ENCODE peak calls at places on chromosomes 7 and 10, in four cellular contexts. H, K, J and Y are unnamed samples. For H3K27me3, the result is how much of the 10 kb centered on the place peaks cover.

GRCh38 chr7:13107291-13107690 is 419.9 kb downstream of the ARL4A start:
- DNase-seq in H (no peak), K (no peak), J (no peak), Y (no peak)

GRCh38 chr7:86999737-87000136 is 59.7 kb downstream of the ELAPOR2 start:
- DNase-seq in H (no peak), K (no peak), J (no peak), Y (no peak)

GRCh38 chr7:32279500-32279899 is 209.3 kb upstream of the PDE1C start:
- DNase-seq in H (no peak), K (no peak), J (no peak), Y (no peak)

GRCh38 chr10:109977382-109977806 is 30.4 kb upstream of the ADD3 start:
- DNase-seq in H (no peak), K (peak), J (peak), Y (no peak)

GRCh38 chr10:7411671-7412481 is 1.0 kb upstream of the SFMBT2 start:
- DNase-seq in H (no peak), K (no peak), J (no peak), Y (peak)

GRCh38 chr7:100817097-100817496 is 10.2 kb downstream of the EPHB4 start:
- DNase-seq in H (no peak), K (no peak), J (no peak), Y (no peak)

GRCh38 chr10:98748298-98748697 is 301.6 kb upstream of the HPS1 start:
- DNase-seq in H (no peak), K (no peak), J (no peak), Y (no peak)

GRCh38 chr10:14534152-14534551 is 203.4 kb upstream of the FRMD4A start:
- DNase-seq in H (no peak), K (no peak), J (no peak), Y (no peak)

GRCh38 chr7:94276046-94276445 is 118.6 kb upstream of the COL1A2 start:
- DNase-seq in H (no peak), K (peak), J (no peak), Y (no peak)

GRCh38 chr10:129328531-129328930 is 138.5 kb upstream of the MGMT start:
- DNase-seq in H (no peak), K (no peak), J (no peak), Y (no peak)

GRCh38 chr10:70297224-70297623 is 13.4 kb upstream of the NPFFR1 start:
- DNase-seq in H (no peak), K (no peak), J (no peak), Y (no peak)

GRCh38 chr7:150511039-150511438 is 3.6 kb upstream of the GIMAP7 start:
- DNase-seq in H (no peak), K (no peak), J (no peak), Y (no peak)

GRCh38 chr7:50543776-50544442 is 21.3 kb downstream of the DDC start:
- DNase-seq in H (no peak), K (no peak), J (no peak), Y (no peak)

GRCh38 chr10:12993595-12993994 is 7.9 kb downstream of the CCDC3 start:
- DNase-seq in H (no peak), K (no peak), J (no peak), Y (no peak)

GRCh38 chr10:109880886-109881467 is 42.3 kb downstream of the XPNPEP1 start:
- DNase-seq in H (no peak), K (no peak), J (no peak), Y (no peak)

GRCh38 chr7:40298421-40298820 is 163.6 kb downstream of the SUGCT start:
- DNase-seq in H (no peak), K (no peak), J (no peak), Y (no peak)

GRCh38 chr7:30445770-30446169 is 32.8 kb downstream of the NOD1 start:
- DNase-seq in H (peak), K (peak), J (peak), Y (peak)

GRCh38 chr10:133373104-133373624 is at the start of gene ECHS1:
- DNase-seq in H (peak), K (peak), J (peak), Y (peak)

GRCh38 chr7:102834999-102835398 is 77.8 kb upstream of the LRRC17 start:
- DNase-seq in H (no peak), K (no peak), J (no peak), Y (no peak)

GRCh38 chr10:35643151-35643975 is 1.3 kb upstream of the FZD8 start:
- DNase-seq in H (peak), K (peak), J (peak), Y (peak)

GRCh38 chr7:116970148-116970910 is 17.0 kb downstream of the ST7 start:
- DNase-seq in H (no peak), K (no peak), J (no peak), Y (no peak)

GRCh38 chr10:2137549-2138174 is 400.3 kb upstream of the ADARB2 start:
- DNase-seq in H (no peak), K (no peak), J (no peak), Y (no peak)

GRCh38 chr7:117479480-117480224 is at the start of gene CFTR:
- DNase-seq in H (peak), K (peak), J (peak), Y (no peak)

GRCh38 chr10:98613446-98613845 is 166.7 kb upstream of the HPS1 start:
- DNase-seq in H (no peak), K (no peak), J (no peak), Y (no peak)

GRCh38 chr10:28326516-28327493 is 23.9 kb upstream of the MPP7 start:
- DNase-seq in H (peak), K (peak), J (peak), Y (peak)

GRCh38 chr7:34756025-34756437 is 98.0 kb downstream of the NPSR1 start:
- DNase-seq in H (no peak), K (no peak), J (no peak), Y (no peak)

GRCh38 chr7:135335628-135336139 is 102.0 kb downstream of the STRA8 start:
- DNase-seq in H (peak), K (peak), J (peak), Y (no peak)

GRCh38 chr10:3763035-3763456 is 22.0 kb downstream of the KLF6 start:
- DNase-seq in H (no peak), K (no peak), J (no peak), Y (no peak)

GRCh38 chr10:5094265-5095205 is at the start of gene AKR1C3:
- DNase-seq in H (no peak), K (no peak), J (peak), Y (no peak)

GRCh38 chr7:4416436-4417092 is 265.5 kb upstream of the FOXK1 start:
- DNase-seq in H (peak), K (no peak), J (no peak), Y (no peak)
- H3K4me3 ChIP-seq in H (peak), K (no peak), J (no peak), Y (no peak)

GRCh38 chr7:27394871-27395270 is 152.3 kb downstream of the EVX1 start:
- DNase-seq in H (no peak), K (no peak), J (no peak), Y (no peak)
- H3K27me3 ChIP-seq in H (under half), K (under half), J (under half), Y (under half)

GRCh38 chr7:19526639-19527038 is 182.2 kb downstream of the POLR1F start:
- DNase-seq in H (no peak), K (no peak), J (no peak), Y (no peak)
- H3K4me3 ChIP-seq in H (no peak), K (no peak), J (no peak), Y (no peak)

GRCh38 chr7:4714767-4715384 is 32.8 kb downstream of the FOXK1 start:
- DNase-seq in H (no peak), K (no peak), J (no peak), Y (no peak)
- H3K27me3 ChIP-seq in H (under half), K (under half), J (under half), Y (under half)

GRCh38 chr10:45463244-45464116 is 89.5 kb downstream of the ALOX5 start:
- DNase-seq in H (peak), K (no peak), J (no peak), Y (no peak)

GRCh38 chr10:45466784-45467183 is 92.8 kb downstream of the ALOX5 start:
- DNase-seq in H (peak), K (no peak), J (no peak), Y (no peak)

GRCh38 chr10:45461034-45461433 is 87.0 kb downstream of the ALOX5 start:
- DNase-seq in H (no peak), K (no peak), J (no peak), Y (no peak)

GRCh38 chr10:45468110-45468509 is 94.1 kb downstream of the ALOX5 start:
- DNase-seq in H (no peak), K (no peak), J (no peak), Y (no peak)

GRCh38 chr10:45464958-45465567 is 91.0 kb downstream of the ALOX5 start:
- DNase-seq in H (peak), K (peak), J (peak), Y (peak)
- H3K4me3 ChIP-seq in H (no peak), K (no peak), J (no peak), Y (no peak)